ENCODE peak calls at places on chromosomes 13 and 19, in five cellular contexts. T is stimulated activated CD4-positive, alpha-beta T cell treated with anti-CD3 and anti-CD28 coated beads, TNF-alpha, amount 100 ng/mL, for 48 hours; U is germinal center; O is H54; J is globus pallidus. L is an unnamed sample.

GRCh38 chr19:42427313-42427712 is at the start of gene LIPE:
- DNase-seq in T (no peak), U (no peak), O (no peak), J (no peak), L (no peak)

GRCh38 chr19:45103625-45104319 is 10.8 kb downstream of the PPP1R37 start:
- DNase-seq in T (no peak), U (peak; percentile 47), O (no peak), J (no peak), L (no peak)

GRCh38 chr19:38663156-38663651 is 15.8 kb downstream of the ACTN4 start:
- DNase-seq in T (no peak), U (no peak), O (no peak), J (no peak), L (no peak)

GRCh38 chr13:47334173-47334572 is 437.3 kb upstream of the HTR2A start:
- DNase-seq in T (no peak), U (no peak), O (no peak), J (no peak), L (no peak)

GRCh38 chr13:84651288-84651687 is 769.0 kb upstream of the SLITRK1 start:
- DNase-seq in T (no peak), U (no peak), O (no peak), J (no peak), L (no peak)

GRCh38 chr19:11414544-11414943 is 4.6 kb downstream of the RGL3 start:
- DNase-seq in T (no peak), U (no peak), O (no peak), J (no peak), L (no peak)

GRCh38 chr13:24271611-24272451 is 37.5 kb upstream of the C1QTNF9 start:
- DNase-seq in T (no peak), U (peak; percentile 57), O (no peak), J (peak; percentile 93), L (peak; percentile 9)

GRCh38 chr13:28313579-28313978 is 175.2 kb downstream of the PAN3 start:
- DNase-seq in T (no peak), U (peak; percentile 24), O (no peak), J (no peak), L (no peak)

GRCh38 chr13:23629566-23630272 is 59.5 kb downstream of the TNFRSF19 start:
- DNase-seq in T (no peak), U (no peak), O (no peak), J (no peak), L (no peak)

GRCh38 chr13:90493667-90494066 is 853.8 kb upstream of the MIR17HG start:
- DNase-seq in T (no peak), U (no peak), O (no peak), J (no peak), L (no peak)

GRCh38 chr13:39023761-39024160 is 14.1 kb downstream of the PROSER1 start:
- DNase-seq in T (no peak), U (no peak), O (no peak), J (no peak), L (no peak)

GRCh38 chr19:52962394-52963228 is at the start of gene ZNF816:
- DNase-seq in T (peak; percentile 97), U (peak; percentile 99), O (peak; percentile 98), J (peak; percentile 85), L (peak; percentile 86)

GRCh38 chr13:20399961-20400360 is 125.7 kb downstream of the CRYL1 start:
- DNase-seq in T (no peak), U (no peak), O (no peak), J (no peak), L (no peak)